ENCODE peak calls at places on chromosomes 5 and 9, in four cellular contexts. One of them, this sample, is unnamed.
A peak's percentile ranks its signal among the peaks of the same experiment; 100 is the strongest.

GRCh38 chr5:83553000-83553486 is 81.5 kb downstream of the VCAN start:
- DNase-seq in dermis blood vessel endothelial cell: no peak
- DNase-seq in SIG-M5: no peak
- DNase-seq in tibial nerve: no peak
- DNase-seq in this sample: peak; percentile 29

GRCh38 chr9:130948266-130948665 is 9.2 kb upstream of the FIBCD1 start:
- DNase-seq in dermis blood vessel endothelial cell: no peak
- DNase-seq in SIG-M5: no peak
- DNase-seq in tibial nerve: no peak
- DNase-seq in this sample: no peak

GRCh38 chr5:16883801-16884200 is 52.3 kb downstream of the MYO10 start:
- DNase-seq in tibial nerve: no peak
- DNase-seq in SIG-M5: no peak
- DNase-seq in dermis blood vessel endothelial cell: no peak
- DNase-seq in this sample: no peak

GRCh38 chr5:172188893-172189692 is 1.1 kb upstream of the STK10 start:
- DNase-seq in SIG-M5: no peak
- DNase-seq in dermis blood vessel endothelial cell: no peak
- DNase-seq in tibial nerve: no peak
- DNase-seq in this sample: peak; percentile 15

GRCh38 chr5:55226934-55227737 is at the start of gene MCIDAS:
- DNase-seq in SIG-M5: no peak
- DNase-seq in dermis blood vessel endothelial cell: peak; percentile 59
- DNase-seq in tibial nerve: no peak
- DNase-seq in this sample: no peak

GRCh38 chr9:4590430-4591122 is 71.5 kb upstream of the PLPP6 start:
- DNase-seq in SIG-M5: no peak
- DNase-seq in tibial nerve: no peak
- DNase-seq in dermis blood vessel endothelial cell: peak; percentile 28
- DNase-seq in this sample: no peak

GRCh38 chr5:155343468-155343867 is 329.9 kb downstream of the KIF4B start:
- DNase-seq in SIG-M5: no peak
- DNase-seq in dermis blood vessel endothelial cell: no peak
- DNase-seq in tibial nerve: no peak
- DNase-seq in this sample: no peak

GRCh38 chr9:72917892-72918509 is 34.9 kb downstream of the ALDH1A1 start:
- DNase-seq in tibial nerve: no peak
- DNase-seq in SIG-M5: no peak
- DNase-seq in dermis blood vessel endothelial cell: no peak
- DNase-seq in this sample: no peak

GRCh38 chr9:129836342-129837007 is 1.2 kb downstream of the USP20 start:
- DNase-seq in SIG-M5: no peak
- DNase-seq in dermis blood vessel endothelial cell: no peak
- DNase-seq in tibial nerve: peak; percentile 17
- DNase-seq in this sample: no peak

GRCh38 chr5:154309361-154309725 is 118.8 kb downstream of the GALNT10 start:
- DNase-seq in tibial nerve: no peak
- DNase-seq in SIG-M5: no peak
- DNase-seq in dermis blood vessel endothelial cell: peak; percentile 25
- DNase-seq in this sample: no peak

GRCh38 chr9:92476962-92477361 is 5.3 kb downstream of the ASPN start:
- DNase-seq in SIG-M5: no peak
- DNase-seq in dermis blood vessel endothelial cell: no peak
- DNase-seq in tibial nerve: no peak
- DNase-seq in this sample: no peak

GRCh38 chr5:177086918-177087706 is 397 bp downstream of the FGFR4 start:
- DNase-seq in dermis blood vessel endothelial cell: peak; percentile 48
- DNase-seq in SIG-M5: no peak
- DNase-seq in tibial nerve: no peak
- DNase-seq in this sample: no peak

GRCh38 chr5:98940586-98940985 is 11.8 kb upstream of the CHD1 start:
- DNase-seq in tibial nerve: no peak
- DNase-seq in dermis blood vessel endothelial cell: peak; percentile 35
- DNase-seq in SIG-M5: no peak
- DNase-seq in this sample: no peak

GRCh38 chr5:38871790-38872551 is 26.2 kb downstream of the OSMR start:
- DNase-seq in tibial nerve: no peak
- DNase-seq in SIG-M5: no peak
- DNase-seq in dermis blood vessel endothelial cell: peak; percentile 92
- DNase-seq in this sample: no peak

GRCh38 chr5:178440163-178440545 is 150.0 kb downstream of the COL23A1 start:
- DNase-seq in tibial nerve: no peak
- DNase-seq in SIG-M5: no peak
- DNase-seq in dermis blood vessel endothelial cell: no peak
- DNase-seq in this sample: no peak

GRCh38 chr5:91283899-91284298 is 99.2 kb downstream of the ARRDC3 start:
- DNase-seq in tibial nerve: peak; percentile 50
- DNase-seq in SIG-M5: no peak
- DNase-seq in dermis blood vessel endothelial cell: peak; percentile 37
- DNase-seq in this sample: no peak

GRCh38 chr5:94310870-94311269 is 307.5 kb downstream of the KIAA0825 start:
- DNase-seq in dermis blood vessel endothelial cell: no peak
- DNase-seq in tibial nerve: no peak
- DNase-seq in SIG-M5: no peak
- DNase-seq in this sample: no peak

GRCh38 chr5:56168066-56168478 is 65.1 kb downstream of the ANKRD55 start:
- DNase-seq in SIG-M5: peak; percentile 34
- DNase-seq in dermis blood vessel endothelial cell: no peak
- DNase-seq in tibial nerve: no peak
- DNase-seq in this sample: no peak

GRCh38 chr5:91382530-91383026 is 539 bp downstream of the ARRDC3 start:
- DNase-seq in SIG-M5: no peak
- DNase-seq in dermis blood vessel endothelial cell: peak; percentile 60
- DNase-seq in tibial nerve: no peak
- DNase-seq in this sample: peak; percentile 28

GRCh38 chr9:134335490-134336173 is 9.4 kb downstream of the RXRA start:
- DNase-seq in tibial nerve: no peak
- DNase-seq in SIG-M5: no peak
- DNase-seq in dermis blood vessel endothelial cell: no peak
- DNase-seq in this sample: no peak

GRCh38 chr9:124280176-124280691 is 22.5 kb downstream of the NEK6 start:
- DNase-seq in dermis blood vessel endothelial cell: peak; percentile 95
- DNase-seq in SIG-M5: no peak
- DNase-seq in tibial nerve: peak; percentile 65
- DNase-seq in this sample: peak; percentile 54

GRCh38 chr9:6383551-6384225 is 29.3 kb upstream of the UHRF2 start:
- DNase-seq in SIG-M5: no peak
- DNase-seq in dermis blood vessel endothelial cell: no peak
- DNase-seq in tibial nerve: no peak
- DNase-seq in this sample: peak; percentile 17

GRCh38 chr5:125154321-125154811 is 407.9 kb upstream of the ZNF608 start:
- DNase-seq in SIG-M5: no peak
- DNase-seq in tibial nerve: no peak
- DNase-seq in dermis blood vessel endothelial cell: no peak
- DNase-seq in this sample: no peak

GRCh38 chr9:73743826-73744225 is 592.2 kb downstream of the ANXA1 start:
- DNase-seq in dermis blood vessel endothelial cell: no peak
- DNase-seq in SIG-M5: no peak
- DNase-seq in tibial nerve: no peak
- DNase-seq in this sample: no peak

GRCh38 chr9:128528445-128529160 is 23.8 kb upstream of the SPTAN1 start:
- DNase-seq in SIG-M5: no peak
- DNase-seq in tibial nerve: no peak
- DNase-seq in dermis blood vessel endothelial cell: peak; percentile 89
- DNase-seq in this sample: no peak

GRCh38 chr9:98745470-98745869 is 36.7 kb upstream of the GABBR2 start:
- DNase-seq in tibial nerve: no peak
- DNase-seq in dermis blood vessel endothelial cell: no peak
- DNase-seq in SIG-M5: no peak
- DNase-seq in this sample: no peak

GRCh38 chr5:141647242-141647641 is 4.0 kb downstream of the FCHSD1 start:
- DNase-seq in dermis blood vessel endothelial cell: no peak
- DNase-seq in SIG-M5: no peak
- DNase-seq in tibial nerve: no peak
- DNase-seq in this sample: no peak

This sample was measured in uterus.